ENCODE peak calls at places on chromosomes 6 and 20, in six cellular contexts. Z, H, D, X, N and B are unnamed samples.

GRCh38 chr6:168099201-168100010 is 20.4 kb upstream of the FRMD1 start:
- DNase-seq in Z (no peak), H (no peak), D (no peak), X (no peak), N (no peak), B (no peak)

GRCh38 chr20:2379511-2380229 is 1.0 kb upstream of the TGM6 start:
- DNase-seq in Z (no peak), H (no peak), D (no peak), X (no peak), N (no peak), B (peak)

GRCh38 chr20:52047811-52048302 is 143.7 kb downstream of the ZFP64 start:
- DNase-seq in Z (peak), H (no peak), D (peak), X (no peak), N (no peak), B (no peak)

GRCh38 chr20:45872626-45873025 is 8.4 kb upstream of the ZSWIM1 start:
- DNase-seq in Z (no peak), H (no peak), D (no peak), X (no peak), N (no peak), B (no peak)

GRCh38 chr6:158255280-158255973 is 56.8 kb upstream of the TULP4 start:
- DNase-seq in Z (no peak), H (no peak), D (no peak), X (no peak), N (no peak), B (no peak)

GRCh38 chr20:37384683-37385174 is 38.8 kb downstream of the SRC start:
- DNase-seq in Z (peak), H (no peak), D (no peak), X (peak), N (peak), B (peak)

GRCh38 chr20:44287272-44288097 is 23.5 kb downstream of the FITM2 start:
- DNase-seq in Z (no peak), H (no peak), D (peak), X (no peak), N (no peak), B (no peak)

GRCh38 chr6:116779569-116780164 is 14.1 kb upstream of the FAM162B start:
- DNase-seq in Z (peak), H (peak), D (no peak), X (no peak), N (no peak), B (no peak)

GRCh38 chr6:21999012-21999528 is 297.8 kb downstream of the PRL start:
- DNase-seq in Z (no peak), H (no peak), D (peak), X (no peak), N (no peak), B (no peak)

GRCh38 chr6:109456710-109457595 is 1.4 kb upstream of the MICAL1 start:
- DNase-seq in Z (no peak), H (no peak), D (no peak), X (no peak), N (no peak), B (no peak)

GRCh38 chr6:126672654-126673053 is 332.7 kb downstream of the CENPW start:
- DNase-seq in Z (no peak), H (no peak), D (peak), X (no peak), N (no peak), B (no peak)

GRCh38 chr6:168007592-168008338 is 10.3 kb downstream of the KIF25 start:
- DNase-seq in Z (peak), H (no peak), D (peak), X (no peak), N (no peak), B (no peak)

GRCh38 chr20:19921349-19921793 is 95.8 kb upstream of the NAA20 start:
- DNase-seq in Z (peak), H (peak), D (no peak), X (no peak), N (no peak), B (no peak)

GRCh38 chr6:152698692-152699091 is 995 bp downstream of the MYCT1 start:
- DNase-seq in Z (no peak), H (no peak), D (no peak), X (no peak), N (no peak), B (no peak)

GRCh38 chr20:47256665-47257236 is 99.7 kb downstream of the ZMYND8 start:
- DNase-seq in Z (no peak), H (no peak), D (no peak), X (no peak), N (no peak), B (no peak)

GRCh38 chr6:169789146-169789943 is 37.9 kb downstream of the ERMARD start:
- DNase-seq in Z (peak), H (no peak), D (no peak), X (no peak), N (no peak), B (no peak)

GRCh38 chr6:42454428-42454791 is 2.7 kb upstream of the TRERF1 start:
- DNase-seq in Z (peak), H (no peak), D (no peak), X (no peak), N (no peak), B (no peak)

GRCh38 chr6:30747300-30747687 is 2.9 kb upstream of the IER3 start:
- DNase-seq in Z (no peak), H (no peak), D (no peak), X (no peak), N (no peak), B (no peak)

GRCh38 chr6:2480267-2480966 is 235.0 kb upstream of the GMDS start:
- DNase-seq in Z (no peak), H (peak), D (no peak), X (no peak), N (no peak), B (no peak)

GRCh38 chr6:39425346-39426056 is 103.0 kb upstream of the KCNK16 start:
- DNase-seq in Z (no peak), H (no peak), D (no peak), X (no peak), N (no peak), B (no peak)

GRCh38 chr6:24469829-24470228 is 19.5 kb downstream of the GPLD1 start:
- DNase-seq in Z (no peak), H (no peak), D (no peak), X (no peak), N (no peak), B (no peak)

GRCh38 chr6:86978251-86978650 is 40.9 kb downstream of the HTR1E start:
- DNase-seq in Z (no peak), H (no peak), D (no peak), X (no peak), N (no peak), B (no peak)

GRCh38 chr6:11921017-11921438 is 91.1 kb upstream of the HIVEP1 start:
- DNase-seq in Z (no peak), H (no peak), D (peak), X (no peak), N (no peak), B (no peak)

GRCh38 chr6:9397981-9398559 is 962.7 kb upstream of the SLC35B3 start:
- DNase-seq in Z (no peak), H (peak), D (no peak), X (no peak), N (no peak), B (no peak)

GRCh38 chr20:1326031-1326930 is 2.7 kb downstream of the SDCBP2 start:
- DNase-seq in Z (no peak), H (no peak), D (no peak), X (no peak), N (no peak), B (peak)

GRCh38 chr6:41713161-41713649 is 22.2 kb downstream of the TFEB start:
- DNase-seq in Z (no peak), H (peak), D (no peak), X (no peak), N (no peak), B (no peak)

GRCh38 chr6:129936329-129937165 is 75.4 kb upstream of the TMEM244 start:
- DNase-seq in Z (no peak), H (no peak), D (peak), X (peak), N (peak), B (peak)

GRCh38 chr20:62913043-62913630 is 13.2 kb downstream of the DIDO1 start:
- DNase-seq in Z (no peak), H (no peak), D (no peak), X (no peak), N (no peak), B (no peak)